ENCODE peak calls at places on chromosomes 3 and 15, in four cellular contexts. W is GM06990, X is nephron progenitor cell, J is fibroblast of the aortic adventitia. C is an unnamed sample.

GRCh38 chr3:15007681-15008141 is 57.4 kb downstream of the MRPS25 start:
- DNase-seq in W (no peak), X (no peak), J (peak), C (no peak)

GRCh38 chr3:30873667-30874066 is 20.8 kb downstream of the GADL1 start:
- DNase-seq in X (no peak), W (no peak), J (no peak), C (no peak)

GRCh38 chr3:188294823-188295487 is 141.0 kb downstream of the LPP start:
- DNase-seq in X (no peak), W (no peak), J (peak), C (no peak)

GRCh38 chr3:168847293-168847883 is 751.7 kb upstream of the GOLIM4 start:
- DNase-seq in X (peak), W (no peak), J (peak), C (peak)

GRCh38 chr15:64426845-64427465 is 33.4 kb upstream of the ZNF609 start:
- DNase-seq in W (no peak), X (no peak), J (peak), C (no peak)

GRCh38 chr15:57557810-57558209 is 33.9 kb upstream of the MYZAP start:
- DNase-seq in X (no peak), W (no peak), J (no peak), C (no peak)

GRCh38 chr3:130390079-130390478 is 44.6 kb downstream of the COL6A5 start:
- DNase-seq in W (no peak), J (no peak), X (no peak), C (no peak)

GRCh38 chr3:126156468-126156867 is 23.9 kb downstream of the ALDH1L1 start:
- DNase-seq in X (no peak), W (no peak), J (no peak), C (no peak)

GRCh38 chr15:93052090-93052892 is 36.7 kb downstream of the RGMA start:
- DNase-seq in X (no peak), W (no peak), J (no peak), C (peak)

GRCh38 chr15:51726302-51727073 is 11.0 kb downstream of the LYSMD2 start:
- DNase-seq in X (peak), W (peak), J (peak), C (peak)

GRCh38 chr3:79844176-79844575 is 76.4 kb upstream of the ROBO1 start:
- DNase-seq in W (no peak), J (no peak), X (no peak), C (no peak)

GRCh38 chr3:44012146-44012899 is 229.4 kb upstream of the TOPAZ1 start:
- DNase-seq in W (no peak), X (no peak), J (no peak), C (no peak)

GRCh38 chr3:16476636-16477035 is 36.9 kb downstream of the RFTN1 start:
- DNase-seq in J (peak), X (no peak), W (no peak), C (no peak)

GRCh38 chr15:68326711-68327412 is 49.3 kb downstream of the FEM1B start:
- DNase-seq in W (no peak), J (no peak), X (no peak), C (no peak)

GRCh38 chr15:66294932-66295235 is 1.5 kb downstream of the DIS3L start:
- DNase-seq in J (peak), X (no peak), W (no peak), C (no peak)

GRCh38 chr3:55482496-55483195 is 4.5 kb downstream of the WNT5A start:
- DNase-seq in W (peak), J (no peak), X (peak), C (no peak)

GRCh38 chr3:147411235-147411607 is 2.1 kb downstream of the ZIC1 start:
- DNase-seq in J (peak), W (no peak), X (no peak), C (no peak)

GRCh38 chr3:189824629-189825312 is 193.6 kb downstream of the TP63 start:
- DNase-seq in X (no peak), J (peak), W (no peak), C (no peak)

GRCh38 chr15:40875996-40876740 is 2.1 kb upstream of the RHOV start:
- DNase-seq in X (no peak), J (no peak), W (no peak), C (no peak)

GRCh38 chr15:89090791-89091666 is 2.8 kb downstream of the ABHD2 start:
- DNase-seq in X (no peak), J (peak), W (peak), C (peak)

GRCh38 chr3:72003936-72004335 is 219.0 kb upstream of the PROK2 start:
- DNase-seq in X (no peak), J (no peak), W (no peak), C (no peak)

GRCh38 chr3:100725935-100726334 is 16.6 kb downstream of the TFG start:
- DNase-seq in W (no peak), J (no peak), X (no peak), C (no peak)

GRCh38 chr3:53254810-53255359 is 937 bp downstream of the TKT start:
- DNase-seq in W (peak), X (peak), J (peak), C (peak)

GRCh38 chr3:179450901-179451334 is 352 bp downstream of the GNB4 start:
- DNase-seq in W (no peak), J (no peak), X (no peak), C (no peak)

GRCh38 chr3:8505621-8506020 is 4.0 kb downstream of the LMCD1 start:
- DNase-seq in X (no peak), J (no peak), W (no peak), C (no peak)

GRCh38 chr3:195818301-195818700 is 6.6 kb upstream of the MUC4 start:
- DNase-seq in X (no peak), J (no peak), W (no peak), C (no peak)

GRCh38 chr3:194070634-194071409 is 65.1 kb upstream of the HES1 start:
- DNase-seq in W (peak), J (peak), X (peak), C (peak)

GRCh38 chr3:123068227-123069020 is 1.6 kb downstream of the PDIA5 start:
- DNase-seq in J (peak), W (no peak), X (no peak), C (no peak)

GRCh38 chr3:71478568-71478967 is 105.0 kb downstream of the FOXP1 start:
- DNase-seq in W (no peak), X (no peak), J (no peak), C (peak)

GRCh38 chr3:52798978-52799476 is 4.4 kb downstream of the ITIH3 start:
- DNase-seq in J (no peak), W (no peak), X (peak), C (peak)

GRCh38 chr3:194281306-194281705 is 69.8 kb downstream of the CPN2 start:
- DNase-seq in J (no peak), X (no peak), W (no peak), C (no peak)

GRCh38 chr3:42097166-42097946 is 6.2 kb downstream of the TRAK1 start:
- DNase-seq in X (no peak), W (no peak), J (peak), C (peak)

GRCh38 chr3:162525052-162525451 is 1028.4 kb downstream of the OTOL1 start:
- DNase-seq in W (no peak), X (no peak), J (peak), C (no peak)

GRCh38 chr3:10041034-10041433 is 14.8 kb downstream of the FANCD2 start:
- DNase-seq in J (no peak), W (no peak), X (no peak), C (no peak)

GRCh38 chr3:87997966-87998365 is 60.8 kb downstream of the CGGBP1 start:
- DNase-seq in X (no peak), J (no peak), W (no peak), C (no peak)

GRCh38 chr3:28860307-28860706 is 420.6 kb upstream of the RBMS3 start:
- DNase-seq in J (peak), X (no peak), W (no peak), C (no peak)

GRCh38 chr3:29324180-29324651 is 43.3 kb downstream of the RBMS3 start:
- DNase-seq in J (peak), W (peak), X (no peak), C (no peak)

GRCh38 chr3:170107926-170108325 is 70.1 kb downstream of the GPR160 start:
- DNase-seq in W (no peak), X (no peak), J (peak), C (no peak)
- TF ChIP-seq CTCF in W (no peak), X (no peak), J (no peak), C (no peak)

GRCh38 chr15:77657629-77658238 is 25.0 kb upstream of the LINGO1 start:
- DNase-seq in X (no peak), W (no peak), J (no peak), C (no peak)

GRCh38 chr15:77664428-77664827 is 31.7 kb upstream of the LINGO1 start:
- DNase-seq in X (no peak), W (no peak), J (no peak), C (no peak)

GRCh38 chr15:77654975-77655374 is 22.3 kb upstream of the LINGO1 start:
- DNase-seq in J (no peak), X (peak), W (no peak), C (peak)

GRCh38 chr15:77656294-77656693 is 23.6 kb upstream of the LINGO1 start:
- DNase-seq in W (no peak), J (no peak), X (no peak), C (no peak)

DNA sequence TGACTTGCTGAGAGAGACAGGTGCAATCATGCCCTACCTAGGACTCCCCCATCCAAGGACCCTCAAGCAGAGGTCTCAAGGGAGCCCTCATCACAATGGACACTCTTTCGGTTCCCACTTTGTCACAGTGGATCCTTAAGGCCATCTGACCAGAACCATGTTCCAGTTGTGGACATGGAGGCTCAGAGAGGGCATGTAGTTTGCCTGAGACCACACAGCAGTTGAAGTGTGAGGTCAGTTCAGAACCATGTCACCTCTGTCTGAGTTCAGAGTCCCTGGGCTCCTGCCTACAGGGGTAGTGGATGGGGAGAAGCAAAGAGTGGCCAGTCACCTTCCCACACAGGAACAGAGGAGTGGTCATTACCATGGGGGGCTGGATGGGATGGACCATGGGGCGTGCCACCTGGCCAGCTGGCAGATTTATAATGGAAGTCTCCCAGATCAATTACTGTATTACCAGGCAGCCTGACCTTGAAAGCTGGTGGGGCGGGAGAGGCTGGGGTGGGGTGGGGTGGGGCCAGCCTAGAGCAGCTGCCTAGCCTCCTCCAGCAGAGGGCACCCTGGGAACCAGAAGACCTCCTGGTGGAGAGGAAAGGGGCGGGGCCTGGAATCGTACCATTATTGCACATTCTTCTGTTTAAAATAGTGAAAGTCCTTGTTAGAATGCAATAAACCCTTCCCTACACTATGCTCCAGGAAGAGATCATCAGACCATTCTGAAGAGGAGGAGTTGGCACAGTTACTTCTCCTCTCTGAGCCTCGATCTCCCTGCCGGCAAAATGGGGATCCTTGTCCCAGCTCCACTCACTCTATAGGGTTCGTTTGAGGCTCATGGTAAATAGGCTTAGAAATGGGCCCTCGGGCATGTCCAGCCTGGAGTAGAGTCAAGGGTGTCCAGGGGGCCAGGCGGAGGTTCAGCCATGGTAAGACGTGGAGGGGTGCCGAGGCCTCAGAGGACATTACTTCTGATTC is 26.9 kb upstream of the LINGO1 start:
- DNase-seq in J (peak), W (no peak), X (peak), C (peak)
- TF ChIP-seq CTCF in J (peak), W (peak), X (peak), C (peak)

GRCh38 chr15:39581501-39582285 is 814 bp downstream of the THBS1 start:
- DNase-seq in J (peak), W (no peak), X (peak), C (peak)
- TF ChIP-seq CTCF in J (peak), W (no peak), X (no peak), C (no peak)

GRCh38 chr3:145767909-145768308 is 393.1 kb downstream of the PLOD2 start:
- DNase-seq in W (no peak), X (no peak), J (peak), C (no peak)
- TF ChIP-seq CTCF in W (no peak), X (peak), J (peak), C (no peak)

DNA sequence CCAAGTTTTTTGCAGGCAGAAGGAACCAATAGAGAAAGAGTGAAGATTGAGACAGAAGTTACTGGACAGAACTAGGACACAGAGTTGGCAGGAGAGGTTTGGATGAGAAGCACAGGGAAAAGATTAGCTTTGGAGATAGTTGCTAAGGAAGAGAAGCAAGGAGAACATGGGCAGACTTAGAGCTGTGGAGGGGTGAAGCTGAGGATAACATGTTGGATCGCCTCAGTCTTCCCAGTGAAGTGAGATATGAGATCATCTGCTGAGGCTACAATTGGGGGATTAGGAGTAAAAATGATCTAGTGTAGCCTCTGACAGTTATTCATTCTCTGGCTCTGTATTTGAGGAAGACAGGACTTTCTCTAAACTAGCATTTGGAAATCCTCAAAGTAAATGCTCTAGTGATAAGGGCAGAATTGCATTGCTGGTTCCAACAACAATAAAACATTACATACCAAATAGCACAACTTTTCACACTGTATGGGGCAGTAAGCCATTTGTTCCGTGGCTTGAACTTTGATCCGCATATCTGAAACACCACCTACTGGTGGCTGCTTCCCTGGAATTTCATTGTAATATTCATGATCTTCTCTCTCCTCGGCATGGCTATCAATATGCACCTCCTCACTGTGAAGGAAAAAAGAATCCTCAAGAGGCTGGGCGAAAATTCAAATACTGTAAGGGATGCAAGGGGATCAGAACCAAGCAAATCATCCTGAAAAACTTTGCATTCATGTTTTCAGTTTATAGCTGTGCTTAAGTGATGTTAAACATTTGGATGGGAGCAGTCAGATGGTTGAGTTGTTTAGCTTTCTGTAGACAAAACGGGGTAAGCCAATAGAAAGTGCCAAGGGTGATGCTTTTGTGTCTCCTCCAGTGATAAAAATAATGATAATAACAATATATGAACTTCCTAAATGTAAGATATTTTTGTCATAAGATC is 22.2 kb upstream of the EID1 start:
- DNase-seq in J (peak), W (no peak), X (peak), C (no peak)
- TF ChIP-seq CTCF in J (peak), W (no peak), X (peak), C (no peak)

DNA sequence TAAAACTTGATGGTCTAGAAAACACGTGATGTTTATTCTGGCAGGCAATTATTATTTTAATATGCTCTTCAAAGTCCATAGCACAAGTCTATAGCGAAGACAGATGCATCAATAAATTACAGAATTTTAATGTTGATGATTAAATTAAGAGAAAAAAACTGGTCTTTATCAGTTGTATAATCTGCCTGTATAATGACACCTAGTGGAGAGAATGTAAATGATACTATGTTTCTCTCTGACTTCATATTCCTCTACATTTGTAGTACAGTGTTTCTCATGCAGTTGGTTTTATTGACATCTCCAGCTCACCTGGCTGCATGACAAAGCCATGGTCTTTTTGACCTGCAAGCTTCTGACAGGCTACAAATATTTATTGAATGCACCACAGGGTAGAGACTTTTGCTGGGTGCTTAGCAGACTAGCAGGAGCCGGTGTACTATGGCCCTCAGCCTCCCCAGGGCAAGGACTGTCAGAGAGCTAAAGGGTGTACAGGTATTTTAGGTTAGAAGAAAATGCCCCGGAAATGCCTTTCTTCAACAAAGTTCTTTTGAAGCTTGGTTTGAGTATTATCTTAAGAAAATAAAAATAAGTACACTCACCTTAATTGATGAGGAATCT is 289.9 kb downstream of the GAP43 start:
- DNase-seq in J (peak), W (no peak), X (no peak), C (no peak)
- TF ChIP-seq CTCF in J (peak), W (peak), X (peak), C (peak)

GRCh38 chr3:63096248-63097058 is 181.7 kb upstream of the SYNPR start:
- DNase-seq in X (no peak), W (no peak), J (no peak), C (no peak)
- TF ChIP-seq CTCF in X (no peak), W (no peak), J (no peak), C (no peak)

GRCh38 chr3:47376393-47376792 is 4.4 kb upstream of the PTPN23 start:
- DNase-seq in X (no peak), W (no peak), J (no peak), C (no peak)
- TF ChIP-seq CTCF in X (no peak), W (no peak), J (no peak), C (no peak)

DNA sequence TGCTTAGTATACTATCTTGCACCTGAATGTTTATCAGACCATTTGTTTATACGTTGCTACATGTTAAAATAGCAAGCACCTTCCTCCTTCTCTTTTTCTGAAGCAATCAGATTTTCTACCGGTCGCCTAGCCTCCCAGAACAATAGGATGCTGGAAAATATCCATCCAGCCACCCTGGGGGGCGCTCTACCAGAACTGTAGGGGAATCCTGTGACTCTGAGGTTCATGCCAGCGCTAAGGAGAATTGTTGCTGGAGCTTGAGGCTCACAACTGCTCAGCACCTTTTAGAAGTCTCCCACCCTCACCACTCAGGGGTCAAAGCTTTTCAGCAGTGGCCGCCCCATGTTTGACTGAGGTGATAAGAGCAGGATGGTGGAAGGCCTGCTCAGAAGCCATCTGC is 27.5 kb downstream of the SQOR start:
- DNase-seq in X (no peak), J (no peak), W (no peak), C (no peak)
- TF ChIP-seq CTCF in X (no peak), J (no peak), W (no peak), C (no peak)

C was measured in activated CD8-positive, alpha-beta T cell treated with anti-CD3 and anti-CD28 coated beads for 36 hours.